ENCODE peak calls at places on chromosomes 1 and 21, in four cellular contexts. One of them, this sample, is unnamed.
A peak's percentile ranks its signal among the peaks of the same experiment; 100 is the strongest.

GRCh38 chr1:170407601-170408000 is 124.4 kb upstream of the GORAB start:
- DNase-seq in HCT116: no peak
- DNase-seq in HepG2: no peak
- DNase-seq in H1: no peak
- DNase-seq in this sample: no peak

GRCh38 chr21:41211041-41211426 is 43.1 kb downstream of the BACE2 start:
- DNase-seq in HCT116: no peak
- DNase-seq in H1: no peak
- DNase-seq in HepG2: no peak
- DNase-seq in this sample: no peak

GRCh38 chr1:115203287-115203686 is 114.0 kb upstream of the TSPAN2 start:
- DNase-seq in HCT116: no peak
- DNase-seq in H1: no peak
- DNase-seq in HepG2: no peak
- DNase-seq in this sample: no peak

GRCh38 chr1:150762559-150762958 is 3.0 kb downstream of the CTSS start:
- DNase-seq in H1: no peak
- DNase-seq in HepG2: no peak
- DNase-seq in HCT116: no peak
- DNase-seq in this sample: no peak

GRCh38 chr21:28633803-28634572 is 358.7 kb downstream of the LTN1 start:
- DNase-seq in HepG2: no peak
- DNase-seq in H1: no peak
- DNase-seq in HCT116: no peak
- DNase-seq in this sample: no peak

GRCh38 chr1:158818560-158818959 is 12.6 kb upstream of the MNDA start:
- DNase-seq in H1: no peak
- DNase-seq in HepG2: no peak
- DNase-seq in HCT116: no peak
- DNase-seq in this sample: no peak

GRCh38 chr21:41403966-41404365 is 22.1 kb upstream of the MX1 start:
- DNase-seq in HCT116: no peak
- DNase-seq in H1: no peak
- DNase-seq in HepG2: no peak
- DNase-seq in this sample: no peak

GRCh38 chr1:202835548-202836072 is 24.9 kb downstream of the PCAT6 start:
- DNase-seq in HepG2: no peak
- DNase-seq in H1: no peak
- DNase-seq in HCT116: no peak
- DNase-seq in this sample: no peak

GRCh38 chr21:40120944-40121575 is 253.8 kb downstream of the PCP4 start:
- DNase-seq in H1: no peak
- DNase-seq in HCT116: no peak
- DNase-seq in HepG2: peak; percentile 2
- DNase-seq in this sample: peak; percentile 20

GRCh38 chr1:36400825-36401601 is 3.3 kb upstream of the LSM10 start:
- DNase-seq in HCT116: peak; percentile 95
- DNase-seq in H1: peak; percentile 93
- DNase-seq in HepG2: peak; percentile 93
- DNase-seq in this sample: peak; percentile 82

GRCh38 chr1:231636157-231636556 is 9.6 kb downstream of the DISC1 start:
- DNase-seq in HepG2: peak; percentile 67
- DNase-seq in H1: no peak
- DNase-seq in HCT116: no peak
- DNase-seq in this sample: no peak

GRCh38 chr1:11407301-11407994 is 71.5 kb upstream of the DISP3 start:
- DNase-seq in HepG2: no peak
- DNase-seq in H1: no peak
- DNase-seq in HCT116: no peak
- DNase-seq in this sample: peak; percentile 36

GRCh38 chr1:85200870-85201339 is at the start of gene SYDE2:
- DNase-seq in HepG2: peak; percentile 67
- DNase-seq in H1: peak; percentile 46
- DNase-seq in HCT116: no peak
- DNase-seq in this sample: peak; percentile 91

GRCh38 chr21:14306143-14306907 is 76.6 kb downstream of the HSPA13 start:
- DNase-seq in HCT116: no peak
- DNase-seq in H1: no peak
- DNase-seq in HepG2: no peak
- DNase-seq in this sample: peak; percentile 26

GRCh38 chr1:19164274-19165015 is 45.6 kb downstream of the UBR4 start:
- DNase-seq in HepG2: no peak
- DNase-seq in HCT116: no peak
- DNase-seq in H1: no peak
- DNase-seq in this sample: no peak

GRCh38 chr1:33372677-33373076 is 51.8 kb upstream of the A3GALT2 start:
- DNase-seq in H1: no peak
- DNase-seq in HepG2: no peak
- DNase-seq in HCT116: no peak
- DNase-seq in this sample: no peak

GRCh38 chr1:28510350-28511223 is 4.7 kb downstream of the RCC1 start:
- DNase-seq in HCT116: no peak
- DNase-seq in HepG2: peak; percentile 55
- DNase-seq in H1: no peak
- DNase-seq in this sample: peak; percentile 75

GRCh38 chr1:59333626-59334277 is 36.9 kb downstream of the FGGY start:
- DNase-seq in H1: no peak
- DNase-seq in HepG2: no peak
- DNase-seq in HCT116: no peak
- DNase-seq in this sample: no peak

GRCh38 chr1:36118396-36118795 is 6.6 kb downstream of the COL8A2 start:
- DNase-seq in HepG2: no peak
- DNase-seq in H1: no peak
- DNase-seq in HCT116: no peak
- DNase-seq in this sample: no peak

GRCh38 chr1:181140891-181141290 is 52.4 kb downstream of the IER5 start:
- DNase-seq in H1: no peak
- DNase-seq in HepG2: no peak
- DNase-seq in HCT116: no peak
- DNase-seq in this sample: no peak

GRCh38 chr1:200676829-200677228 is 7.1 kb upstream of the DDX59 start:
- DNase-seq in H1: no peak
- DNase-seq in HepG2: no peak
- DNase-seq in HCT116: no peak
- DNase-seq in this sample: peak; percentile 24

GRCh38 chr1:231192620-231193163 is 30.8 kb downstream of the TRIM67 start:
- DNase-seq in HepG2: no peak
- DNase-seq in HCT116: no peak
- DNase-seq in H1: no peak
- DNase-seq in this sample: no peak

GRCh38 chr1:28509705-28510349 is 4.0 kb downstream of the RCC1 start:
- DNase-seq in HCT116: no peak
- DNase-seq in HepG2: no peak
- DNase-seq in H1: no peak
- DNase-seq in this sample: peak; percentile 61

DNA sequence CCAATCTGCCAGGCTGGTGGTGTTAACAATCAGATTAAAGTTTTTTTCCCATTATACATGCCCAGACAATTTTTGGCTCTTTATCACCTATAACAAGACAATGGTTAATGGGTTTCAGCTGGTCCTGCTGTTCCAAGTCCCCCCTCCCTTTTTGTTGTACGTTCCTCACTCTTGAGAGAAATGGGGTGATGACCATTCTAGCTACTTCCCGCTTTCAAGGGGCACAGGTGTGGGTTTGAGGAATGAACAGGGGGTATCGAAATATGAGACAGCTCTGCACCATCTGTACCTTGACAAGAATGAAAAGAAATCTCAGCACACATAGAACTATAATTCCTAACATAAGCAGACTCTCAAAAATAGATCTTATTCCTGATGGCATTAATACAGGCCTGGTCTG is 326.8 kb downstream of the PTPRU start:
- DNase-seq in HCT116: peak; percentile 22
- DNase-seq in H1: no peak
- DNase-seq in HepG2: no peak
- DNase-seq in this sample: no peak
- TF ChIP-seq YY1 in HCT116: no peak
- TF ChIP-seq YY1 in H1: no peak
- TF ChIP-seq YY1 in HepG2: no peak
- TF ChIP-seq YY1 in this sample: no peak

GRCh38 chr1:192238421-192238820 is 78.4 kb upstream of the RGS21 start:
- DNase-seq in H1: no peak
- DNase-seq in HCT116: no peak
- DNase-seq in HepG2: no peak
- DNase-seq in this sample: no peak
- TF ChIP-seq FOSL1 in H1: no peak
- TF ChIP-seq FOSL1 in HCT116: no peak
- TF ChIP-seq FOSL1 in HepG2: no peak
- TF ChIP-seq FOSL1 in this sample: no peak

DNA sequence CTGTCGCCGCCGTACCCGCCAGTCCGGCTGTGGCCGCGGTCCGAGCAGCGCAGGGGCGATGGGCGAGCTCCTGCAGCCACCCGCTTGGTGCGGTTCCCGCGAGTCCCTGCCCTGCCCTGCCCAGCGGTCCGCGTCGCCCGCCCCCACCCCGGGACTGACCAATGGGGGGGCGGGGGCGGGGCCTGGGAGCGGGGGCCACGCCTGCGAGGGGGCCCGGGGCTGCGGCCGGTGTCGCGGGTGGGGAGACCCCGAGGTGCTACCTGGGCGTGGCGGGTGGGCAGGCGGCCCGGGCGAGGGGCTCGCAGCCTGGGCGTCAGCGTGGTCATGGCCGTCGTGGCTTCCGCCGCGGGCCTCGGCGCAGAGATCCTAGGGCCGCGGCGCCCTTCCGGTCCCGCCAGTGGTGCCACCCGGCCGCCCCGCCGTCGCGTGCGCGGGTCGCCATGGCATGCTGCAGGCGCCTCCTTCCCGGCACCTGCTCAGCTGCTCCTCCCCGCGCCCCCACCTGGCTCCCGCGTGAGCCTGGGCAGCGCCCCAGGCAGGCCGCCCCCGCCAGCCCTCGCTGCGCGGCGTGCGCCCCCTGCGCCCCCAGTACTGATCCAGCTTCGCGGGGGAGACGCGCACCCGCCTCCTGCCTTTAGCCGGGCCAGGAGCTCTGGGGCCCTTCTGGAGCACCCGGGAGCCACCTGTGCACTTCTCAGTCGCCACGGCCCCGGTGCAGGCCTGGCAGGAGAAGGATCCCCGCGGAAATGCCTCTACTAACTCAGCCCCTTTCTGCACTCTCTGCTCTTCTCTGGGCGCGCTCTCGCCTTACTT is at the start of gene BMP8B:
- DNase-seq in HCT116: peak; percentile 37
- DNase-seq in HepG2: no peak
- DNase-seq in H1: no peak
- DNase-seq in this sample: peak; percentile 99
- TF ChIP-seq YY1 in HCT116: no peak
- TF ChIP-seq YY1 in HepG2: no peak
- TF ChIP-seq YY1 in H1: no peak
- TF ChIP-seq YY1 in this sample: peak; percentile 25

DNA sequence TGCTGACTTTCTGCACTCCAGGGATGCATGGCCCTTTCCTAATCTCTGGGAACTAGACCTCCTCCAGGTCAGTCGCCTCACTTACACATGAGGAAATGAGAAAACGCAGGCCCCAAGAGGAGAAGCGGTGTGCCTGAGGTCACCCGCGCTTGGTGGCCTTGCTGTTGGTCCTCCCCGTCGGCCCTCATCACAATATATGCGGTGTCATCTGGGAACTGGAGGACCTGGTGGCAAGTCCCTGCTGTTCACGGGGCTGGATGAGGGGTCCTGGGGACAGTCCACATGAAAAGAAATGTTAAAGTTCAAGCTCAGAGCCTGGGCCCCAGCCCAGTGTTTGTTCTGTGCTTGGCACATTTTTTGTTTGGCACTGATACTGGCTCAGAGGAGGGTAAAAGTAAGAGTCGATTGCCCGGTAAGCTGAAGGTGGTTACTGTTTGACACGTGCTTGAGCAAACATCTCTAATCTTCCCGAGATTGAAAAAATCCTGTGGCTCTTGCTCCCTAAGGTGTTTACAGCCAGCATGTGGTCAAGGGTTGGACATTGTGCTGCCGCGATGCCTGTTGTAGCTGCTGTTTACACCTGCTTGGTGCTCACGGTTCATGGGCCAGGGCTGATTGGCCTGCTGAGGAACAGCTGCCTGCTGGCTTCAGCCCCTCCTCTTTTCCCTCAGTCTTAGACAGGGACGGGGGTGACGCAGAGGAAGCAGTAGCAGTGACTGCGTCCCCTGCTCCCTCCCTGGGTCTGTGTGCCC is 5.2 kb downstream of the COQ8A start:
- DNase-seq in HCT116: no peak
- DNase-seq in HepG2: peak; percentile 85
- DNase-seq in H1: no peak
- DNase-seq in this sample: no peak
- TF ChIP-seq FOSL1 in HCT116: no peak
- TF ChIP-seq FOSL1 in HepG2: no peak
- TF ChIP-seq FOSL1 in H1: no peak
- TF ChIP-seq FOSL1 in this sample: no peak

GRCh38 chr1:96587222-96587621 is 134.4 kb upstream of the PTBP2 start:
- DNase-seq in HepG2: no peak
- DNase-seq in HCT116: no peak
- DNase-seq in H1: no peak
- DNase-seq in this sample: no peak

GRCh38 chr1:96580920-96581319 is 140.7 kb upstream of the PTBP2 start:
- DNase-seq in HepG2: no peak
- DNase-seq in HCT116: no peak
- DNase-seq in H1: peak; percentile 44
- DNase-seq in this sample: no peak

GRCh38 chr1:96583903-96584302 is 137.7 kb upstream of the PTBP2 start:
- DNase-seq in HCT116: no peak
- DNase-seq in H1: no peak
- DNase-seq in HepG2: no peak
- DNase-seq in this sample: no peak

GRCh38 chr1:96579639-96580038 is 141.9 kb upstream of the PTBP2 start:
- DNase-seq in HepG2: no peak
- DNase-seq in H1: no peak
- DNase-seq in HCT116: no peak
- DNase-seq in this sample: no peak

GRCh38 chr1:96581786-96582185 is 139.8 kb upstream of the PTBP2 start:
- DNase-seq in HepG2: no peak
- DNase-seq in HCT116: no peak
- DNase-seq in H1: no peak
- DNase-seq in this sample: no peak
- TF ChIP-seq YY1 in HepG2: no peak
- TF ChIP-seq YY1 in HCT116: no peak
- TF ChIP-seq YY1 in H1: peak; percentile 67
- TF ChIP-seq YY1 in this sample: no peak

DNA sequence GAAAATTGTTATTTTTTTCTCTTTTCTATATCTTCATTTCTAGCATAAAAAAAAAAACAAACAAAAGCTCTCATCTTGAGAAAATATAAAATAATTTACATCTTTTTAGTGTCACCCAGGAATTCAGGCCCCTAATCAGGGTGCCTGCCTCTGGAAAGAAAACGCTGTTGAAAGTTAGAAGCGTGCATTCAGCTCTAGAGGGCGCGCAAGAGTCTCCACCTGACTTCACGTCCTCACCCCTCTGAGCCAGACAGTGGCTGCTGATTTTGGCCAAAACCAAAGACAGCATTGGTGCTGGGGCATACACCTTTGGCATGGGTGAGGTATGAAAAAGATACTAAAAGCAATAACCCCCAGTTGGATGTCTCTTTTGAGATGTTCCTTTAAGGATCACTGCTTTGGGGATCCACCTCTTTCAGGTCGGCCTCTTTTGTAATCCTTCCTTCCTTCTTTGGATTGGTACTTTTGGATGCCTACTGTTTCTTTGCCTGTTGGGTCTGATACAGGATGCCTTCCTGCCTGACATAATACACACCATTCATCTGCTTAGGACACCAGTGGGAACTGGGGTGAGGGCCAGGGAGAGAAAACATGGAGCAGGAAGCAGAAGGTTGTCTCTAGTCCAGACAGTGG is 77.6 kb upstream of the CHRM3 start:
- DNase-seq in H1: peak; percentile 21
- DNase-seq in HCT116: no peak
- DNase-seq in HepG2: no peak
- DNase-seq in this sample: peak; percentile 23
- TF ChIP-seq FOSL1 in H1: no peak
- TF ChIP-seq FOSL1 in HCT116: no peak
- TF ChIP-seq FOSL1 in HepG2: no peak
- TF ChIP-seq FOSL1 in this sample: no peak